ENCODE peak calls at places on chromosome 2, in five cellular contexts. One of them, this sample, is unnamed.

GRCh38 chr2:227407601-227408089 is 19.9 kb upstream of the SCYGR1 start:
- DNase-seq in Panc1: no peak
- DNase-seq in astrocyte: no peak
- DNase-seq in GM12865: no peak
- DNase-seq in pancreas: no peak
- DNase-seq in this sample: no peak

GRCh38 chr2:191476901-191477300 is 201.0 kb upstream of the NABP1 start:
- DNase-seq in Panc1: no peak
- DNase-seq in GM12865: no peak
- DNase-seq in pancreas: no peak
- DNase-seq in astrocyte: no peak
- DNase-seq in this sample: no peak

GRCh38 chr2:237467447-237468179 is 19.4 kb upstream of the MLPH start:
- DNase-seq in GM12865: no peak
- DNase-seq in pancreas: no peak
- DNase-seq in Panc1: no peak
- DNase-seq in astrocyte: no peak
- DNase-seq in this sample: no peak

GRCh38 chr2:39604875-39605274 is 60.8 kb upstream of the TMEM178A start:
- DNase-seq in GM12865: no peak
- DNase-seq in Panc1: no peak
- DNase-seq in astrocyte: no peak
- DNase-seq in pancreas: no peak
- DNase-seq in this sample: no peak

GRCh38 chr2:240572141-240573031 is 4.1 kb downstream of the RNPEPL1 start:
- DNase-seq in astrocyte: no peak
- DNase-seq in Panc1: no peak
- DNase-seq in GM12865: no peak
- DNase-seq in pancreas: peak; percentile 83
- DNase-seq in this sample: no peak

GRCh38 chr2:233133239-233133638 is 73.1 kb downstream of the INPP5D start:
- DNase-seq in pancreas: no peak
- DNase-seq in Panc1: no peak
- DNase-seq in astrocyte: no peak
- DNase-seq in GM12865: no peak
- DNase-seq in this sample: no peak

GRCh38 chr2:127355407-127356008 is 32.3 kb downstream of the MAP3K2 start:
- DNase-seq in pancreas: no peak
- DNase-seq in Panc1: no peak
- DNase-seq in GM12865: peak; percentile 42
- DNase-seq in astrocyte: no peak
- DNase-seq in this sample: no peak

GRCh38 chr2:171287036-171287435 is 126.3 kb upstream of the TLK1 start:
- DNase-seq in GM12865: no peak
- DNase-seq in astrocyte: no peak
- DNase-seq in Panc1: no peak
- DNase-seq in pancreas: no peak
- DNase-seq in this sample: no peak

GRCh38 chr2:180735799-180736198 is 244.6 kb upstream of the UBE2E3 start:
- DNase-seq in astrocyte: no peak
- DNase-seq in pancreas: no peak
- DNase-seq in GM12865: no peak
- DNase-seq in Panc1: no peak
- DNase-seq in this sample: no peak

GRCh38 chr2:233919938-233920337 is 2.8 kb downstream of the TRPM8 start:
- DNase-seq in GM12865: no peak
- DNase-seq in astrocyte: peak; percentile 47
- DNase-seq in pancreas: no peak
- DNase-seq in Panc1: peak; percentile 45
- DNase-seq in this sample: no peak

GRCh38 chr2:101900375-101900774 is 91.4 kb upstream of the IL1R2 start:
- DNase-seq in pancreas: no peak
- DNase-seq in Panc1: no peak
- DNase-seq in astrocyte: no peak
- DNase-seq in GM12865: peak; percentile 77
- DNase-seq in this sample: no peak

GRCh38 chr2:66569321-66569851 is 134.5 kb downstream of the MEIS1 start:
- DNase-seq in GM12865: peak; percentile 17
- DNase-seq in pancreas: no peak
- DNase-seq in astrocyte: peak; percentile 71
- DNase-seq in Panc1: no peak
- DNase-seq in this sample: no peak

GRCh38 chr2:143720093-143720664 is 591.0 kb downstream of the ARHGAP15 start:
- DNase-seq in GM12865: no peak
- DNase-seq in pancreas: no peak
- DNase-seq in Panc1: no peak
- DNase-seq in astrocyte: no peak
- DNase-seq in this sample: no peak

GRCh38 chr2:1718339-1719220 is 25.7 kb downstream of the PXDN start:
- DNase-seq in astrocyte: no peak
- DNase-seq in Panc1: no peak
- DNase-seq in pancreas: no peak
- DNase-seq in GM12865: no peak
- DNase-seq in this sample: no peak

GRCh38 chr2:70902067-70902442 is 33.6 kb upstream of the ATP6V1B1 start:
- DNase-seq in Panc1: no peak
- DNase-seq in pancreas: no peak
- DNase-seq in astrocyte: peak; percentile 6
- DNase-seq in GM12865: no peak
- DNase-seq in this sample: no peak
- H3K4me3 ChIP-seq in Panc1: no peak overlapping the region
- H3K4me3 ChIP-seq in pancreas: no peak overlapping the region
- H3K4me3 ChIP-seq in astrocyte: peak overlapping the region; percentile 66
- H3K4me3 ChIP-seq in GM12865: no peak overlapping the region
- H3K4me3 ChIP-seq in this sample: peak overlapping the region; percentile 41

DNA sequence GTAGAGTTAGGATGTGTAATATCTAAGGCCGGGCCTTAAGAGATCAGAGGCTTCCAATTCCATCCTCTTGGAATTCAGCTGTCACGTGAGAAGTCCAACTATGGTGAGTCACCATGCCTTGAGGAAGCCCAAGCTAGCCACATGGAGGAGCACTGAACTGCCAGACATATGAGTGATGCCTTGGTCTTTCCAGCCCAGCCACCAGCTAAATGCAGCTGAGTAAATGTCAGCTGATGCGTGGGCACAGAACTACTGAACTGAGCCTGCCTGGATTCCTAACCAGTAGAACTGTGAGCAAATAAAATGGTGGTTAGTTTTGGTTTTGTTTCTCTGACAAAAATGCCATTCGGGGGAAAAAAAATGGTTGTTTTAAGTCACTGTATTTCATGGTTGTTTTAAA is 153.7 kb upstream of the SERTAD2 start:
- DNase-seq in Panc1: no peak
- DNase-seq in astrocyte: peak; percentile 100
- DNase-seq in GM12865: peak; percentile 58
- DNase-seq in pancreas: no peak
- DNase-seq in this sample: peak; percentile 99
- TF ChIP-seq CTCF in Panc1: no peak
- TF ChIP-seq CTCF in astrocyte: no peak
- TF ChIP-seq CTCF in GM12865: no peak
- TF ChIP-seq CTCF in pancreas: no peak
- TF ChIP-seq CTCF in this sample: peak; percentile 38

GRCh38 chr2:74836675-74837401 is 2.9 kb downstream of the HK2 start:
- DNase-seq in astrocyte: no peak
- DNase-seq in Panc1: no peak
- DNase-seq in GM12865: no peak
- DNase-seq in pancreas: no peak
- DNase-seq in this sample: no peak
- H3K4me3 ChIP-seq in astrocyte: no peak overlapping the region
- H3K4me3 ChIP-seq in Panc1: no peak overlapping the region
- H3K4me3 ChIP-seq in GM12865: peak overlapping the region; percentile 97
- H3K4me3 ChIP-seq in pancreas: no peak overlapping the region
- H3K4me3 ChIP-seq in this sample: peak overlapping the region; percentile 89

GRCh38 chr2:35454966-35455638 is 900.5 kb upstream of the CRIM1 start:
- DNase-seq in Panc1: no peak
- DNase-seq in GM12865: no peak
- DNase-seq in astrocyte: peak; percentile 18
- DNase-seq in pancreas: no peak
- DNase-seq in this sample: peak; percentile 9
- TF ChIP-seq CTCF in Panc1: no peak
- TF ChIP-seq CTCF in GM12865: no peak
- TF ChIP-seq CTCF in astrocyte: peak; percentile 30
- TF ChIP-seq CTCF in pancreas: no peak
- TF ChIP-seq CTCF in this sample: peak; percentile 34

GRCh38 chr2:43520919-43521318 is 74.9 kb downstream of the THADA start:
- DNase-seq in GM12865: no peak
- DNase-seq in Panc1: no peak
- DNase-seq in pancreas: no peak
- DNase-seq in astrocyte: no peak
- DNase-seq in this sample: no peak

GRCh38 chr2:43518718-43519117 is 77.1 kb downstream of the THADA start:
- DNase-seq in GM12865: no peak
- DNase-seq in pancreas: no peak
- DNase-seq in astrocyte: no peak
- DNase-seq in Panc1: no peak
- DNase-seq in this sample: no peak

GRCh38 chr2:43519711-43520221 is 76.1 kb downstream of the THADA start:
- DNase-seq in Panc1: no peak
- DNase-seq in astrocyte: peak; percentile 99
- DNase-seq in GM12865: peak; percentile 9
- DNase-seq in pancreas: no peak
- DNase-seq in this sample: peak; percentile 98

GRCh38 chr2:43515807-43516497 is 79.9 kb downstream of the THADA start:
- DNase-seq in astrocyte: no peak
- DNase-seq in GM12865: no peak
- DNase-seq in Panc1: no peak
- DNase-seq in pancreas: no peak
- DNase-seq in this sample: no peak

DNA sequence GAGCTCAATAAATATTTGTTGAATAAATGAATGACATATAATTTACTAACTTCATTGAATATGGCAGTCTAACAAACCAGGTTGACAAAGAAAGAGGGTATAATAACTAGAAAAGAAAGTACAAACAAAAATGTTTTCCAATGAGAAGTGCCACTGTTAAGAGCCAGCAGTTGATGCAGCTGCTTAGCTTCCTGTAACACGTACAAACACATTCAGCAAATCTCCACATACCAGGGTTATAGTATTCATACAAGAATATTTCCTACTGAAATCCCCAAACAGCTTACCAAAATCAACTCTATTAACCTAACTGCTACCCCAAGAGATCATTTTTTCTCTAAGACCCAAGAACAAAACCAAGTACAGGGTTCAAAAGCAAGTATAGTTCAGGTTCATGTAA is 77.7 kb downstream of the THADA start:
- DNase-seq in Panc1: no peak
- DNase-seq in pancreas: no peak
- DNase-seq in astrocyte: peak; percentile 41
- DNase-seq in GM12865: no peak
- DNase-seq in this sample: no peak
- H3K4me3 ChIP-seq in Panc1: no peak overlapping the region
- H3K4me3 ChIP-seq in pancreas: no peak overlapping the region
- H3K4me3 ChIP-seq in astrocyte: no peak overlapping the region
- H3K4me3 ChIP-seq in GM12865: no peak overlapping the region
- H3K4me3 ChIP-seq in this sample: no peak overlapping the region

DNA sequence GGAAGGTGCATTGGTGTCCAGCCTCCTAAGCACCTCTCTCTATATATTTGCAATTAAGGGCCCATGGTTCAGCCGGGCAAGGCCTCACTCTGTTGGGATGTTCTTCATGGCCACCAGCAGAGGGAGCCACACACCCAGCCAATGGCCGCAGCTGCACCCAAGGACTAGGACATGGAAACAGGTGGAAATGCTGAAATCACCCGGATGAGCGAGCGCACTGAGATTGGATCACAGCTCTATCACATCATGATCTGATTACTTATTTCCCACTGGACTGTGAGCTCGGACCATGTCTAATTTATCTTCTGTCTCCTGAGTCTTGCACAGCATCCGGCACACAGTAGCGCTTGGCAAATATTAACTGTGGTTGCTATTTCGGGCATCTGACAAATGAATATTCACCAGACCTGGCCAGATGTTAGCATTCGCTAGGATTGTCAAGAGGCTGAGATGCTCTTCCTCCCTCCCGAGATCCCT is 31.2 kb downstream of the KIF3C start:
- DNase-seq in astrocyte: peak; percentile 71
- DNase-seq in pancreas: peak; percentile 93
- DNase-seq in GM12865: peak; percentile 86
- DNase-seq in Panc1: peak; percentile 65
- DNase-seq in this sample: peak; percentile 90
- TF ChIP-seq CTCF in astrocyte: peak; percentile 87
- TF ChIP-seq CTCF in pancreas: peak; percentile 87
- TF ChIP-seq CTCF in GM12865: peak; percentile 95
- TF ChIP-seq CTCF in Panc1: peak; percentile 96
- TF ChIP-seq CTCF in this sample: peak; percentile 98